ENCODE peak calls at places on chromosomes 11 and 22, in eight cellular contexts. Q, K, S, I, F, T, L and B are unnamed samples.

GRCh38 chr11:2761131-2762030 is 61.6 kb upstream of the KCNQ1OT1 start:
- DNase-seq in Q (no peak), K (peak), S (peak), I (no peak), F (peak), T (no peak), L (no peak), B (no peak)

GRCh38 chr11:13955971-13956421 is 6.5 kb upstream of the SPON1 start:
- DNase-seq in Q (peak), K (peak), S (peak), I (peak), F (peak), T (no peak), L (peak), B (no peak)

GRCh38 chr22:31876156-31877035 is 67.9 kb upstream of the YWHAH start:
- DNase-seq in Q (no peak), K (no peak), S (no peak), I (no peak), F (no peak), T (no peak), L (no peak), B (no peak)

GRCh38 chr11:83736689-83737088 is 450.5 kb upstream of the CCDC90B start:
- DNase-seq in Q (no peak), K (no peak), S (no peak), I (no peak), F (no peak), T (no peak), L (no peak), B (no peak)

GRCh38 chr22:36052505-36052941 is 23.9 kb upstream of the RBFOX2 start:
- DNase-seq in Q (no peak), K (peak), S (no peak), I (no peak), F (no peak), T (peak), L (no peak), B (no peak)

GRCh38 chr11:75233688-75234295 is 6.8 kb upstream of the TPBGL start:
- DNase-seq in Q (peak), K (no peak), S (no peak), I (peak), F (no peak), T (peak), L (peak), B (no peak)

GRCh38 chr22:24810043-24810749 is 4.2 kb downstream of the SGSM1 start:
- DNase-seq in Q (no peak), K (peak), S (no peak), I (no peak), F (no peak), T (no peak), L (no peak), B (no peak)

GRCh38 chr11:64742087-64742939 is 1.6 kb downstream of the RASGRP2 start:
- DNase-seq in Q (no peak), K (no peak), S (no peak), I (peak), F (no peak), T (no peak), L (no peak), B (no peak)

GRCh38 chr22:25027959-25028840 is 75.7 kb downstream of the KIAA1671 start:
- DNase-seq in Q (peak), K (no peak), S (peak), I (peak), F (no peak), T (no peak), L (no peak), B (no peak)

GRCh38 chr22:38417252-38418060 is 37.5 kb downstream of the KCNJ4 start:
- DNase-seq in Q (no peak), K (no peak), S (no peak), I (no peak), F (no peak), T (no peak), L (no peak), B (no peak)

GRCh38 chr11:13963169-13963948 is 836 bp downstream of the SPON1 start:
- DNase-seq in Q (no peak), K (no peak), S (peak), I (peak), F (no peak), T (no peak), L (no peak), B (peak)

GRCh38 chr22:35587447-35587870 is 29.7 kb downstream of the MB start:
- DNase-seq in Q (no peak), K (peak), S (no peak), I (no peak), F (peak), T (no peak), L (no peak), B (no peak)

GRCh38 chr11:8566613-8567210 is 27.3 kb downstream of the STK33 start:
- DNase-seq in Q (peak), K (no peak), S (no peak), I (peak), F (no peak), T (no peak), L (no peak), B (no peak)

GRCh38 chr11:64698427-64698826 is 24.6 kb downstream of the NRXN2 start:
- DNase-seq in Q (no peak), K (no peak), S (no peak), I (no peak), F (no peak), T (no peak), L (no peak), B (no peak)

GRCh38 chr22:20885557-20886323 is 26.9 kb downstream of the SNAP29 start:
- DNase-seq in Q (peak), K (peak), S (peak), I (peak), F (peak), T (no peak), L (peak), B (peak)

GRCh38 chr11:28108909-28109308 is 721 bp downstream of the METTL15 start:
- DNase-seq in Q (no peak), K (no peak), S (no peak), I (no peak), F (no peak), T (no peak), L (no peak), B (no peak)

GRCh38 chr22:47943729-47944700 is 1181.6 kb downstream of the TBC1D22A start:
- DNase-seq in Q (no peak), K (no peak), S (no peak), I (no peak), F (no peak), T (no peak), L (no peak), B (no peak)

GRCh38 chr11:87809256-87809655 is 366.0 kb downstream of the RAB38 start:
- DNase-seq in Q (no peak), K (no peak), S (no peak), I (no peak), F (no peak), T (no peak), L (no peak), B (no peak)

GRCh38 chr11:134041349-134041748 is 27.5 kb upstream of the JAM3 start:
- DNase-seq in Q (no peak), K (no peak), S (no peak), I (no peak), F (no peak), T (no peak), L (no peak), B (no peak)

GRCh38 chr11:128477811-128478210 is 109.5 kb downstream of the ETS1 start:
- DNase-seq in Q (no peak), K (no peak), S (no peak), I (no peak), F (no peak), T (no peak), L (no peak), B (no peak)

GRCh38 chr22:48523091-48523490 is 1304.6 kb downstream of the BRD1 start:
- DNase-seq in Q (no peak), K (no peak), S (no peak), I (no peak), F (no peak), T (no peak), L (no peak), B (no peak)

GRCh38 chr11:35180311-35181233 is 41.6 kb downstream of the CD44 start:
- DNase-seq in Q (peak), K (no peak), S (no peak), I (no peak), F (no peak), T (no peak), L (no peak), B (no peak)

GRCh38 chr11:71124127-71124526 is 128.2 kb downstream of the SHANK2 start:
- DNase-seq in Q (no peak), K (no peak), S (no peak), I (no peak), F (no peak), T (no peak), L (no peak), B (no peak)

GRCh38 chr22:37514526-37515051 is 4.6 kb downstream of the CARD10 start:
- DNase-seq in Q (no peak), K (no peak), S (no peak), I (no peak), F (no peak), T (no peak), L (no peak), B (no peak)

GRCh38 chr11:130520231-130520630 is 71.8 kb downstream of the ADAMTS15 start:
- DNase-seq in Q (no peak), K (peak), S (no peak), I (no peak), F (peak), T (no peak), L (no peak), B (no peak)

GRCh38 chr11:114059278-114059983 is at the start of gene ZBTB16:
- DNase-seq in Q (peak), K (peak), S (peak), I (peak), F (peak), T (no peak), L (no peak), B (no peak)

DNA sequence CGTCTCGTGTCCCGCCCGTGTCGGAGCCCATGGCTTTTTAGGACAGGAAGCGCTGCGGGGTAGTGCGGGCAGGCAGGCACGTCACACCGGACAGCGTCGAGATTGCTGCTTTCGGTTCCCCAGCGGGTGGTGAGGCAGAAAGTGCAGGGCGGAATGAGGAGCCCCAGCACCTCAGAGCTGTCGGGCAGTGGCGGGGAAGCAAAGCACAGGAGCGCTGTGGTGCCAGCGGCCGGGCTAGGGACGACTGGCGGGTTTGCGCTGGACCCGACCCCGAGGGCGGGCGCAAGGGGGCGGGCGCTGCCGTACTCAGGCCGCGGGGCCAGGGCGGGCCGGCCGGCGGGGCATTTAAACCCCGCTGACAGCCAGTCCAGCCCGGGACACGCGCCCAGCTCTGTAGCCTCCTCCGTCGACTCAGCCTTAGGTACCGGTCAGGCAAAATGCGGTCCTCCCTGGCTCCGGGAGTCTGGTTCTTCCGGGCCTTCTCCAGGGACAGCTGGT is at the start of gene SLC37A2:
- DNase-seq in Q (peak), K (peak), S (peak), I (peak), F (peak), T (no peak), L (no peak), B (no peak)
- TF ChIP-seq CTCF in Q (peak), K (peak), S (no peak), I (peak), F (no peak), T (no peak), L (no peak), B (no peak)

DNA sequence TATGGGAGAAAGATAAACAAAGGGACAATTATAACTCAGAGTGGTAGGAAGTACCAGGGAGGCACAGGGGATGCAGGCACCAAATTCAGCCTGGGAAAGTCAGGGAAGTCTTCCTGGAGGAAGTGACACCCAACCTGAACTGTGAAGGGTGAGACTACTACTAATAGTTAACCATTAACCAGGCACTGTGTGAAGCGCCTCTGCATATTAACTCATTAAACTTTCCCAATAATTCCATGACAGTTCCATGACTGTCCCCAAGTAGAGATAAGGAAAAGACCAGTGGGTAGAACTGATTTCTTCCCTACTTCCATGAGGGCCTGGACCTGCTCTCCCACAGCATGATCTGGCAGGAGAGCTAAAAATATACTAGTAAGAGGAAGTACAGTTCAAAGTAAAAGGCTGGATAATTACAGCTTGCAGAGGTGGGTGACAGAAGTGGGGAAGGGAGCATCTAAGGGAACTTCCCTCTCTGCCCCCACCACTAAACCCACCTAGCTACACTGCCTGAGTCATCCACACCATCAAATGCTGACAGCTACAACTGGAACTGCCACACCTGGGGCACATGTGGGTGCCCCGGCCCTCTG is 4.7 kb upstream of the AP1B1 start:
- DNase-seq in Q (no peak), K (no peak), S (no peak), I (no peak), F (peak), T (no peak), L (no peak), B (no peak)
- TF ChIP-seq CTCF in Q (no peak), K (no peak), S (no peak), I (no peak), F (no peak), T (no peak), L (no peak), B (no peak)

GRCh38 chr11:32584921-32585320 is 1.3 kb downstream of the EIF3M start:
- DNase-seq in Q (no peak), K (no peak), S (no peak), I (no peak), F (no peak), T (no peak), L (no peak), B (no peak)

GRCh38 chr11:32581556-32581955 is 2.1 kb upstream of the EIF3M start:
- DNase-seq in Q (no peak), K (no peak), S (no peak), I (no peak), F (no peak), T (no peak), L (no peak), B (no peak)

GRCh38 chr11:32580967-32581366 is 2.7 kb upstream of the EIF3M start:
- DNase-seq in Q (no peak), K (no peak), S (no peak), I (no peak), F (no peak), T (no peak), L (no peak), B (no peak)

GRCh38 chr11:32583451-32584271 is at the start of gene EIF3M:
- DNase-seq in Q (peak), K (peak), S (peak), I (peak), F (peak), T (peak), L (peak), B (peak)

DNA sequence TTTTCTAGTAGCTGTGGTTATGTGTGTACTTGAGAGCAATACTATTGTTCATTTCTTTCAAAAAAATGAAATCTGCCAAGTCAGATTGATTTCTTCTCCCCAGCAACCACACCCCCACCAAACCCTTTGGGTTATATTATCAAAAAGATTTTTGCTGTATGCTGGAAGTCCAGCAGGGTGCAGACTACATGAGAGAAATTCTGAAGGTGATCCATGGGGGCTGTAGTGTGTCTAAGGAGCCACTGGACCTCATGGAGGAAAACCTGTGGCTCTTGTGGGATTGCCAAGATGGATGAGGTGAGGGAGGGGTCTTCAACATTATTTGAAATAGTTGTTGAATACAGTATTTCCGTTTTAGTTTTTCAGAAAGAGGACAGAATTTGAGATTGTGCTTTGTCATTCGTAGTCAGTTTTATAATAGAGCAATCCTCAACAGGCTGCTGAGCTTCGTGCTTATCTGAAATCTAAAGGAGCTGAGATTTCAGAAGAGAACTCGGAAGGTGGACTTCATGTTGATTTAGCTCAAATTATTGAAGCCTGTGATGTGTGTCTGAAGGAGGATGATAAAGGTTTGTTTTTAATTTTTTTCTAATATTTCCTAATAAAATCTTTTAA is 3.1 kb downstream of the EIF3M start:
- DNase-seq in Q (peak), K (no peak), S (no peak), I (no peak), F (no peak), T (no peak), L (no peak), B (no peak)
- TF ChIP-seq CTCF in Q (peak), K (no peak), S (no peak), I (no peak), F (no peak), T (peak), L (peak), B (peak)

GRCh38 chr11:96094156-96094555 is 170.2 kb upstream of the MTMR2 start:
- DNase-seq in Q (no peak), K (no peak), S (no peak), I (no peak), F (no peak), T (no peak), L (no peak), B (no peak)

GRCh38 chr11:96088914-96089313 is 165.0 kb upstream of the MTMR2 start:
- DNase-seq in Q (no peak), K (no peak), S (no peak), I (no peak), F (no peak), T (no peak), L (no peak), B (no peak)

GRCh38 chr11:96092511-96092910 is 168.6 kb upstream of the MTMR2 start:
- DNase-seq in Q (no peak), K (no peak), S (no peak), I (no peak), F (no peak), T (no peak), L (no peak), B (no peak)

GRCh38 chr11:96090711-96091110 is 166.8 kb upstream of the MTMR2 start:
- DNase-seq in Q (peak), K (no peak), S (no peak), I (no peak), F (no peak), T (no peak), L (peak), B (no peak)

GRCh38 chr11:96091476-96091875 is 167.6 kb upstream of the MTMR2 start:
- DNase-seq in Q (no peak), K (no peak), S (no peak), I (no peak), F (no peak), T (no peak), L (no peak), B (no peak)
- TF ChIP-seq CTCF in Q (no peak), K (peak), S (no peak), I (no peak), F (no peak), T (no peak), L (no peak), B (no peak)